ENCODE peak calls at places on chromosomes 7 and 10, in eight cellular contexts. Z is nucleus accumbens; E is activated naive CD8-positive, alpha-beta T cell treated with anti-CD3 and anti-CD28 coated beads, Interleukin-2, amount 50 U/mL, for 24 hours; A is KG1; U is astrocyte of the hippocampus; D is Panc1; N is aorta; L is stimulated activated CD4-positive, alpha-beta T cell treated with anti-CD3 and anti-CD28 coated beads, Interleukin-4, amount 100 ng/mL, for 48 hours. B is an unnamed sample.

GRCh38 chr10:12510566-12510965 is 161.2 kb downstream of the CAMK1D start:
- DNase-seq in Z (no peak), E (no peak), A (no peak), U (peak), D (no peak), N (no peak), L (no peak), B (no peak)

GRCh38 chr7:43625453-43625852 is 42.5 kb downstream of the STK17A start:
- DNase-seq in Z (no peak), E (peak), A (no peak), U (no peak), D (no peak), N (no peak), L (no peak), B (no peak)

GRCh38 chr7:31805209-31805818 is 118.3 kb downstream of the PPP1R17 start:
- DNase-seq in Z (no peak), E (no peak), A (no peak), U (no peak), D (no peak), N (no peak), L (no peak), B (no peak)

GRCh38 chr7:44757311-44757710 is 8.7 kb downstream of the ZMIZ2 start:
- DNase-seq in Z (no peak), E (no peak), A (no peak), U (peak), D (no peak), N (peak), L (no peak), B (no peak)

GRCh38 chr7:55150709-55151108 is 131.9 kb downstream of the EGFR start:
- DNase-seq in Z (no peak), E (no peak), A (no peak), U (no peak), D (no peak), N (no peak), L (no peak), B (no peak)

GRCh38 chr10:87915406-87915805 is 52.0 kb downstream of the PTEN start:
- DNase-seq in Z (no peak), E (no peak), A (no peak), U (no peak), D (no peak), N (no peak), L (no peak), B (no peak)

GRCh38 chr7:100483101-100483727 is 513 bp upstream of the NYAP1 start:
- DNase-seq in Z (peak), E (peak), A (no peak), U (peak), D (no peak), N (peak), L (peak), B (no peak)

GRCh38 chr7:7416031-7416968 is 119.4 kb downstream of the COL28A1 start:
- DNase-seq in Z (no peak), E (peak), A (no peak), U (peak), D (no peak), N (no peak), L (no peak), B (no peak)

GRCh38 chr10:46245381-46245900 is 41.4 kb upstream of the ANTXRL start:
- DNase-seq in Z (no peak), E (peak), A (no peak), U (no peak), D (no peak), N (no peak), L (no peak), B (no peak)

GRCh38 chr7:36670585-36671431 is 53.5 kb downstream of the AOAH start:
- DNase-seq in Z (peak), E (peak), A (peak), U (peak), D (peak), N (no peak), L (peak), B (peak)

GRCh38 chr7:22397981-22398380 is 41.0 kb upstream of the RAPGEF5 start:
- DNase-seq in Z (no peak), E (no peak), A (no peak), U (no peak), D (no peak), N (no peak), L (no peak), B (no peak)

GRCh38 chr10:26550774-26551526 is 112.8 kb downstream of the APBB1IP start:
- DNase-seq in Z (no peak), E (no peak), A (no peak), U (no peak), D (no peak), N (no peak), L (no peak), B (no peak)

GRCh38 chr7:34077168-34077567 is 171.8 kb downstream of the BMPER start:
- DNase-seq in Z (no peak), E (no peak), A (no peak), U (no peak), D (no peak), N (no peak), L (no peak), B (no peak)

GRCh38 chr7:7176421-7177043 is 5.8 kb upstream of the C1GALT1 start:
- DNase-seq in Z (no peak), E (no peak), A (no peak), U (peak), D (peak), N (no peak), L (no peak), B (peak)

GRCh38 chr10:8731415-8732110 is 677.1 kb downstream of the GATA3 start:
- DNase-seq in Z (no peak), E (no peak), A (no peak), U (no peak), D (no peak), N (no peak), L (no peak), B (no peak)

GRCh38 chr10:90592903-90593302 is 264.9 kb downstream of the HTR7 start:
- DNase-seq in Z (peak), E (peak), A (no peak), U (peak), D (peak), N (peak), L (no peak), B (peak)

GRCh38 chr7:29854257-29854938 is 48.1 kb downstream of the WIPF3 start:
- DNase-seq in Z (no peak), E (no peak), A (no peak), U (peak), D (no peak), N (no peak), L (no peak), B (no peak)

GRCh38 chr7:126026421-126027088 is 1096.9 kb upstream of the POT1 start:
- DNase-seq in Z (no peak), E (no peak), A (no peak), U (peak), D (no peak), N (no peak), L (no peak), B (no peak)

GRCh38 chr7:44963526-44964290 is 15.1 kb downstream of the MYO1G start:
- DNase-seq in Z (no peak), E (peak), A (no peak), U (no peak), D (no peak), N (no peak), L (no peak), B (no peak)

GRCh38 chr7:149669121-149669818 is 104.1 kb downstream of the ZNF467 start:
- DNase-seq in Z (no peak), E (no peak), A (no peak), U (peak), D (peak), N (no peak), L (no peak), B (no peak)

GRCh38 chr10:127977368-127978009 is 70.6 kb downstream of the PTPRE start:
- DNase-seq in Z (peak), E (peak), A (no peak), U (peak), D (no peak), N (peak), L (no peak), B (no peak)

GRCh38 chr7:136997735-136998134 is 129.3 kb downstream of the CHRM2 start:
- DNase-seq in Z (no peak), E (no peak), A (no peak), U (peak), D (peak), N (no peak), L (no peak), B (no peak)

GRCh38 chr7:1666251-1666778 is 3.8 kb upstream of the ELFN1 start:
- DNase-seq in Z (no peak), E (peak), A (no peak), U (peak), D (no peak), N (peak), L (no peak), B (no peak)

GRCh38 chr7:18151419-18151818 is 123.8 kb upstream of the PRPS1L1 start:
- DNase-seq in Z (no peak), E (no peak), A (no peak), U (no peak), D (no peak), N (no peak), L (no peak), B (no peak)